ENCODE peak calls at places on chromosomes 7 and 10, in eight cellular contexts. One of them, this sample, is unnamed. For H3K4me1, the result is how much of the 10 kb centered on the place peaks cover.

GRCh38 chr10:126561499-126562208 is 108.8 kb downstream of the C10orf90 start:
- DNase-seq in lower lobe of right lung: no peak
- DNase-seq in H9: no peak
- DNase-seq in trophoblast cell: no peak
- DNase-seq in Peyer's patch: no peak
- DNase-seq in neuronal stem cell: no peak
- DNase-seq in GM23338: peak
- DNase-seq in fibroblast of lung: peak
- DNase-seq in this sample: no peak

GRCh38 chr7:23450518-23450917 is 19.8 kb downstream of the IGF2BP3 start:
- DNase-seq in lower lobe of right lung: no peak
- DNase-seq in H9: no peak
- DNase-seq in trophoblast cell: no peak
- DNase-seq in Peyer's patch: no peak
- DNase-seq in neuronal stem cell: no peak
- DNase-seq in GM23338: peak
- DNase-seq in fibroblast of lung: no peak
- DNase-seq in this sample: no peak

GRCh38 chr10:69866688-69867461 is 65.2 kb downstream of the COL13A1 start:
- DNase-seq in lower lobe of right lung: no peak
- DNase-seq in H9: peak
- DNase-seq in trophoblast cell: no peak
- DNase-seq in Peyer's patch: peak
- DNase-seq in neuronal stem cell: peak
- DNase-seq in GM23338: peak
- DNase-seq in fibroblast of lung: peak
- DNase-seq in this sample: no peak

GRCh38 chr10:28442375-28442774 is 90.5 kb upstream of the WAC start:
- DNase-seq in lower lobe of right lung: no peak
- DNase-seq in H9: no peak
- DNase-seq in trophoblast cell: no peak
- DNase-seq in Peyer's patch: no peak
- DNase-seq in neuronal stem cell: no peak
- DNase-seq in GM23338: no peak
- DNase-seq in fibroblast of lung: no peak
- DNase-seq in this sample: no peak

GRCh38 chr7:74294191-74294998 is 5.2 kb downstream of the CLIP2 start:
- DNase-seq in lower lobe of right lung: no peak
- DNase-seq in H9: no peak
- DNase-seq in trophoblast cell: no peak
- DNase-seq in Peyer's patch: no peak
- DNase-seq in neuronal stem cell: no peak
- DNase-seq in GM23338: peak
- DNase-seq in fibroblast of lung: peak
- DNase-seq in this sample: no peak

GRCh38 chr10:35523670-35524225 is 81.4 kb upstream of the GJD4 start:
- DNase-seq in lower lobe of right lung: no peak
- DNase-seq in H9: no peak
- DNase-seq in trophoblast cell: no peak
- DNase-seq in Peyer's patch: no peak
- DNase-seq in neuronal stem cell: no peak
- DNase-seq in GM23338: no peak
- DNase-seq in fibroblast of lung: no peak
- DNase-seq in this sample: no peak

GRCh38 chr7:45106820-45107219 is 4.7 kb downstream of the TBRG4 start:
- DNase-seq in lower lobe of right lung: peak
- DNase-seq in H9: no peak
- DNase-seq in trophoblast cell: no peak
- DNase-seq in Peyer's patch: no peak
- DNase-seq in neuronal stem cell: no peak
- DNase-seq in GM23338: no peak
- DNase-seq in fibroblast of lung: no peak
- DNase-seq in this sample: no peak

GRCh38 chr7:131919920-131920709 is 363.7 kb upstream of the PODXL start:
- DNase-seq in lower lobe of right lung: no peak
- DNase-seq in H9: no peak
- DNase-seq in trophoblast cell: no peak
- DNase-seq in Peyer's patch: no peak
- DNase-seq in neuronal stem cell: no peak
- DNase-seq in GM23338: peak
- DNase-seq in fibroblast of lung: no peak
- DNase-seq in this sample: no peak

GRCh38 chr7:55690-56248 is 136.6 kb upstream of the FAM20C start:
- DNase-seq in lower lobe of right lung: peak
- DNase-seq in H9: no peak
- DNase-seq in trophoblast cell: no peak
- DNase-seq in Peyer's patch: peak
- DNase-seq in neuronal stem cell: no peak
- DNase-seq in GM23338: peak
- DNase-seq in fibroblast of lung: no peak
- DNase-seq in this sample: no peak

GRCh38 chr10:69726850-69727249 is 74.9 kb upstream of the COL13A1 start:
- DNase-seq in lower lobe of right lung: no peak
- DNase-seq in H9: no peak
- DNase-seq in trophoblast cell: no peak
- DNase-seq in Peyer's patch: no peak
- DNase-seq in neuronal stem cell: no peak
- DNase-seq in GM23338: no peak
- DNase-seq in fibroblast of lung: no peak
- DNase-seq in this sample: no peak

GRCh38 chr10:89091501-89091900 is 100.9 kb downstream of the FAS start:
- DNase-seq in lower lobe of right lung: no peak
- DNase-seq in H9: no peak
- DNase-seq in trophoblast cell: no peak
- DNase-seq in Peyer's patch: no peak
- DNase-seq in neuronal stem cell: no peak
- DNase-seq in GM23338: no peak
- DNase-seq in fibroblast of lung: peak
- DNase-seq in this sample: no peak

GRCh38 chr7:111788426-111788825 is 226.1 kb upstream of the IMMP2L start:
- DNase-seq in lower lobe of right lung: no peak
- DNase-seq in H9: no peak
- DNase-seq in trophoblast cell: no peak
- DNase-seq in Peyer's patch: no peak
- DNase-seq in neuronal stem cell: peak
- DNase-seq in GM23338: peak
- DNase-seq in fibroblast of lung: peak
- DNase-seq in this sample: no peak

GRCh38 chr7:890868-891267 is 14.5 kb downstream of the GET4 start:
- DNase-seq in lower lobe of right lung: no peak
- DNase-seq in H9: no peak
- DNase-seq in trophoblast cell: no peak
- DNase-seq in Peyer's patch: no peak
- DNase-seq in neuronal stem cell: no peak
- DNase-seq in GM23338: no peak
- DNase-seq in fibroblast of lung: no peak
- DNase-seq in this sample: no peak

GRCh38 chr7:30925913-30926312 is 14.3 kb downstream of the AQP1 start:
- DNase-seq in lower lobe of right lung: peak
- DNase-seq in H9: peak
- DNase-seq in trophoblast cell: no peak
- DNase-seq in Peyer's patch: peak
- DNase-seq in neuronal stem cell: no peak
- DNase-seq in GM23338: no peak
- DNase-seq in fibroblast of lung: no peak
- DNase-seq in this sample: no peak

GRCh38 chr10:17354781-17355180 is 99.6 kb downstream of the ST8SIA6 start:
- DNase-seq in lower lobe of right lung: no peak
- DNase-seq in H9: no peak
- DNase-seq in trophoblast cell: no peak
- DNase-seq in Peyer's patch: no peak
- DNase-seq in neuronal stem cell: no peak
- DNase-seq in GM23338: no peak
- DNase-seq in fibroblast of lung: peak
- DNase-seq in this sample: no peak

GRCh38 chr10:130105724-130106123 is 4.9 kb downstream of the C10orf143 start:
- DNase-seq in lower lobe of right lung: no peak
- DNase-seq in H9: peak
- DNase-seq in trophoblast cell: no peak
- DNase-seq in Peyer's patch: no peak
- DNase-seq in neuronal stem cell: peak
- DNase-seq in GM23338: peak
- DNase-seq in fibroblast of lung: no peak
- DNase-seq in this sample: no peak

GRCh38 chr7:7972128-7972527 is 3.5 kb downstream of the GLCCI1 start:
- DNase-seq in lower lobe of right lung: no peak
- DNase-seq in H9: no peak
- DNase-seq in trophoblast cell: no peak
- DNase-seq in Peyer's patch: no peak
- DNase-seq in neuronal stem cell: no peak
- DNase-seq in GM23338: peak
- DNase-seq in fibroblast of lung: peak
- DNase-seq in this sample: no peak

GRCh38 chr7:48806731-48807130 is 117.6 kb upstream of the CDC14C start:
- DNase-seq in lower lobe of right lung: no peak
- DNase-seq in H9: no peak
- DNase-seq in trophoblast cell: no peak
- DNase-seq in Peyer's patch: no peak
- DNase-seq in neuronal stem cell: no peak
- DNase-seq in GM23338: no peak
- DNase-seq in fibroblast of lung: no peak
- DNase-seq in this sample: no peak

GRCh38 chr10:50312464-50313437 is 61.4 kb upstream of the ASAH2 start:
- DNase-seq in lower lobe of right lung: no peak
- DNase-seq in H9: no peak
- DNase-seq in trophoblast cell: peak
- DNase-seq in Peyer's patch: no peak
- DNase-seq in neuronal stem cell: no peak
- DNase-seq in GM23338: no peak
- DNase-seq in fibroblast of lung: peak
- DNase-seq in this sample: peak

DNA sequence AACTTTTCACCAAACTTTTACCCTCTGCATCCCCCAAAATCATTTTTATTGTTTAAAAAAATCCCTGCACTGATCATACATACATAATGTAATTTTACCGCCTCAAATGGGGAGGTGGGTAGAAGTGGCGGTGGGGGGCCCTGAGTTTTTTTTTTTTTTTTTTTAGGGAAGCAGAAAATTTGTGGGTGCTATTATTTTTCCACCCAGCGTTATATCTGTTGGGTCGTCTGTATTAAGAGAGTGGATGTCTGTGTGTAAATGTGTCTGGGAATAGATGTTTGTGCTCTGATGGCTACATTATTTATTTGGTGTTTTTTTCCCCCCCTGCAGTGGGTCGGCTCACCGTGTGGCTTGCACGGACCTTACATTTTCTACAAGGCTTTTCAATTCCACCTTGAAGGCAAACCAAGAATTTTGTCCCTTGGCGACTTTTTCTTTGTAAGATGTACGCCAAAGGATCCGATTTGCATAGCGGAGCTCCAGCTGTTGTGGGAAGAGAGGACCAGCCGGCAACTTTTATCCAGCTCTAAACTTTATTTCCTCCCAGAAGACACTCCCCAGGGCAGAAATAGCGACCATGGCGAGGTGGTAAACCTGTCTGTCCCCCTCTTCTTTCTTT is 439 bp downstream of the ARID5B start:
- DNase-seq in lower lobe of right lung: no peak
- DNase-seq in H9: no peak
- DNase-seq in trophoblast cell: peak
- DNase-seq in Peyer's patch: peak
- DNase-seq in neuronal stem cell: peak
- DNase-seq in GM23338: peak
- DNase-seq in fibroblast of lung: peak
- DNase-seq in this sample: no peak
- H3K4me1 ChIP-seq in lower lobe of right lung: under half
- H3K4me1 ChIP-seq in H9: under half
- H3K4me1 ChIP-seq in trophoblast cell: under half
- H3K4me1 ChIP-seq in Peyer's patch: under half
- H3K4me1 ChIP-seq in neuronal stem cell: under half
- H3K4me1 ChIP-seq in GM23338: under half
- H3K4me1 ChIP-seq in fibroblast of lung: under half
- H3K4me1 ChIP-seq in this sample: under half

DNA sequence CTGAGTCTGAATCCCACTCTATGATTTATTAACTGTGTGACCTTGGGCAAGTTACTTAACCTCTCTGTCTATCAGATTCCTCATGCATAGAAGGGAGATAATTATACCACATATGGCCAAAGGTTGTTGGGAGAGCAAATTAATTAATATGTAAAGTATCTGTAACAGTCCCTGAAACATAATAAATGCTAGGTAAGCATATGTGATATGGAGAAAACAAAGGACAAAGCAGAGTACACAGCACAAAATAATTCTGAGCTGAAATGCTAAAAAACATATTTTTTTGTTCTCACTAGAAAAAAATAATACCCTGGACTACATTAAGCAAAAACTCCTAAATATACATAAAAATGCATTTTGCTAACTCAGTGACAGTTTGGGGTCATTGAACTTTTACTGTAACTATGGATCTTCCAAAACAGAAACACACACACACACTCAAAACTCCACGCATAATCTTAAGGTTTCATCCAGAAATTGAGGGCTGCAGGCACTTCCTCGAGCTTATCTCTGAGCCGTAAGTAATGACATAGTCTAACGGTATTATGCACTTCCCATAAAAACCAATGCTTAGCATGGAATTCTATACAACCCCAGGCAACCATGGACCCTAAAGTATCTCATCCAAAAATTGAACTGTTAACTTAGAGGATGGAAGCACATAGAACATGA is 201.7 kb upstream of the PTN start:
- DNase-seq in lower lobe of right lung: no peak
- DNase-seq in H9: no peak
- DNase-seq in trophoblast cell: no peak
- DNase-seq in Peyer's patch: no peak
- DNase-seq in neuronal stem cell: no peak
- DNase-seq in GM23338: no peak
- DNase-seq in fibroblast of lung: peak
- DNase-seq in this sample: no peak
- H3K27ac ChIP-seq in lower lobe of right lung: no peak
- H3K27ac ChIP-seq in H9: no peak
- H3K27ac ChIP-seq in trophoblast cell: no peak
- H3K27ac ChIP-seq in Peyer's patch: no peak
- H3K27ac ChIP-seq in neuronal stem cell: no peak
- H3K27ac ChIP-seq in GM23338: no peak
- H3K27ac ChIP-seq in fibroblast of lung: no peak
- H3K27ac ChIP-seq in this sample: no peak

GRCh38 chr10:132550366-132551092 is 12.9 kb downstream of the INPP5A start:
- DNase-seq in lower lobe of right lung: no peak
- DNase-seq in H9: peak
- DNase-seq in trophoblast cell: no peak
- DNase-seq in Peyer's patch: no peak
- DNase-seq in neuronal stem cell: no peak
- DNase-seq in GM23338: no peak
- DNase-seq in fibroblast of lung: no peak
- DNase-seq in this sample: no peak
- H3K4me1 ChIP-seq in lower lobe of right lung: half or more
- H3K4me1 ChIP-seq in H9: under half
- H3K4me1 ChIP-seq in trophoblast cell: under half
- H3K4me1 ChIP-seq in Peyer's patch: under half
- H3K4me1 ChIP-seq in neuronal stem cell: under half
- H3K4me1 ChIP-seq in GM23338: under half
- H3K4me1 ChIP-seq in fibroblast of lung: under half
- H3K4me1 ChIP-seq in this sample: under half

GRCh38 chr10:75403144-75404022 is 1.8 kb upstream of the ZNF503 start:
- DNase-seq in lower lobe of right lung: peak
- DNase-seq in H9: peak
- DNase-seq in trophoblast cell: no peak
- DNase-seq in Peyer's patch: peak
- DNase-seq in neuronal stem cell: peak
- DNase-seq in GM23338: peak
- DNase-seq in fibroblast of lung: peak
- DNase-seq in this sample: peak
- H3K27ac ChIP-seq in lower lobe of right lung: peak
- H3K27ac ChIP-seq in H9: no peak
- H3K27ac ChIP-seq in trophoblast cell: peak
- H3K27ac ChIP-seq in Peyer's patch: peak
- H3K27ac ChIP-seq in neuronal stem cell: peak
- H3K27ac ChIP-seq in GM23338: no peak
- H3K27ac ChIP-seq in fibroblast of lung: peak
- H3K27ac ChIP-seq in this sample: no peak